ENCODE peak calls at places on chromosomes 12 and 14, in nine cellular contexts. L is osteoblast, F is PC-3, Z is transverse colon, E is right atrium auricular region, N is fibroblast of lung, U is lower lobe of right lung, O is psoas muscle, H is left lung. Q is an unnamed sample.

GRCh38 chr12:124545508-124546418 is 21.6 kb downstream of the NCOR2 start:
- DNase-seq in Z (peak), L (peak), N (peak), E (no peak), O (no peak), F (no peak), H (no peak), U (peak), Q (no peak)

GRCh38 chr12:9319842-9320173 is 111.6 kb upstream of the PZP start:
- DNase-seq in N (no peak), U (no peak), E (no peak), O (no peak), H (no peak), Z (no peak), L (no peak), F (no peak), Q (no peak)

GRCh38 chr14:29821665-29822429 is 105.8 kb downstream of the PRKD1 start:
- DNase-seq in N (no peak), Z (no peak), F (peak), L (no peak), O (no peak), H (no peak), E (no peak), U (no peak), Q (no peak)

GRCh38 chr12:106552228-106552627 is 30.6 kb upstream of the RFX4 start:
- DNase-seq in L (no peak), U (no peak), F (no peak), H (no peak), O (no peak), N (no peak), Z (no peak), E (no peak), Q (no peak)

GRCh38 chr14:100054553-100055075 is 10.6 kb upstream of the EVL start:
- DNase-seq in H (no peak), O (no peak), L (no peak), N (no peak), U (no peak), Z (no peak), E (no peak), F (no peak), Q (no peak)

GRCh38 chr14:73180385-73180805 is 44.1 kb downstream of the PSEN1 start:
- DNase-seq in L (peak), N (peak), H (no peak), F (peak), O (no peak), E (no peak), Z (no peak), U (no peak), Q (no peak)

GRCh38 chr14:22886500-22887259 is 3.7 kb downstream of the REM2 start:
- DNase-seq in Z (peak), N (peak), L (peak), U (peak), O (peak), F (peak), E (peak), H (peak), Q (peak)

GRCh38 chr12:76083246-76083735 is 1.2 kb downstream of the NAP1L1 start:
- DNase-seq in U (peak), E (no peak), L (no peak), H (no peak), F (no peak), Z (no peak), N (no peak), O (no peak), Q (no peak)

GRCh38 chr14:37946819-37947218 is 260.9 kb upstream of the SSTR1 start:
- DNase-seq in F (no peak), Z (no peak), L (no peak), U (no peak), O (no peak), H (no peak), N (no peak), E (no peak), Q (no peak)

GRCh38 chr12:124321040-124321481 is 26.2 kb downstream of the RFLNA start:
- DNase-seq in E (peak), O (peak), L (peak), N (peak), Z (peak), U (peak), F (peak), H (peak), Q (no peak)

GRCh38 chr12:124386661-124387509 is 92.0 kb downstream of the RFLNA start:
- DNase-seq in N (no peak), H (no peak), L (peak), O (peak), E (no peak), F (peak), U (no peak), Z (no peak), Q (no peak)

GRCh38 chr12:123223241-123223668 is 9.7 kb downstream of the MPHOSPH9 start:
- DNase-seq in U (no peak), O (no peak), E (no peak), F (no peak), Z (peak), H (no peak), N (no peak), L (peak), Q (no peak)

GRCh38 chr14:53306267-53306721 is 153.2 kb upstream of the DDHD1 start:
- DNase-seq in Z (peak), E (no peak), L (peak), F (peak), O (peak), U (no peak), N (peak), H (peak), Q (no peak)

GRCh38 chr14:106694638-106695393 is 1168.4 kb downstream of the TMEM121 start:
- DNase-seq in O (no peak), U (peak), H (no peak), E (no peak), N (no peak), L (no peak), F (no peak), Z (peak), Q (no peak)

GRCh38 chr14:105019861-105020814 is 745 bp downstream of the CDCA4 start:
- DNase-seq in L (peak), F (no peak), N (peak), H (peak), O (peak), U (peak), E (no peak), Z (peak), Q (no peak)

GRCh38 chr12:54989829-54990228 is 5.3 kb upstream of the TESPA1 start:
- DNase-seq in O (no peak), F (no peak), E (no peak), L (no peak), N (no peak), Z (no peak), U (no peak), H (no peak), Q (no peak)

GRCh38 chr12:104459556-104459909 is 2.8 kb downstream of the CHST11 start:
- DNase-seq in F (no peak), E (no peak), N (no peak), Z (no peak), U (no peak), O (no peak), L (peak), H (no peak), Q (no peak)

GRCh38 chr14:23237772-23238594 is at the start of gene RNF212B:
- DNase-seq in F (peak), H (peak), U (peak), N (peak), L (peak), O (peak), E (peak), Z (peak), Q (peak)

GRCh38 chr12:22121224-22121623 is 75.2 kb downstream of the CMAS start:
- DNase-seq in N (no peak), U (no peak), E (no peak), Z (peak), O (no peak), H (no peak), F (peak), L (no peak), Q (no peak)

GRCh38 chr14:77258566-77258965 is 12.4 kb downstream of the NGB start:
- DNase-seq in O (no peak), N (no peak), H (no peak), F (no peak), E (no peak), U (peak), Z (no peak), L (peak), Q (no peak)

GRCh38 chr12:112049351-112049750 is 36.1 kb downstream of the ERP29 start:
- DNase-seq in O (no peak), H (no peak), U (no peak), L (no peak), Z (no peak), E (no peak), F (no peak), N (no peak), Q (no peak)

GRCh38 chr12:53798575-53798974 is 46.8 kb upstream of the CISTR start:
- DNase-seq in H (no peak), N (no peak), L (no peak), U (no peak), O (no peak), F (peak), Z (no peak), E (no peak), Q (no peak)

GRCh38 chr12:124451637-124452243 is 115.7 kb downstream of the NCOR2 start:
- DNase-seq in L (no peak), U (no peak), F (no peak), E (no peak), N (no peak), H (no peak), O (no peak), Z (no peak), Q (no peak)

DNA sequence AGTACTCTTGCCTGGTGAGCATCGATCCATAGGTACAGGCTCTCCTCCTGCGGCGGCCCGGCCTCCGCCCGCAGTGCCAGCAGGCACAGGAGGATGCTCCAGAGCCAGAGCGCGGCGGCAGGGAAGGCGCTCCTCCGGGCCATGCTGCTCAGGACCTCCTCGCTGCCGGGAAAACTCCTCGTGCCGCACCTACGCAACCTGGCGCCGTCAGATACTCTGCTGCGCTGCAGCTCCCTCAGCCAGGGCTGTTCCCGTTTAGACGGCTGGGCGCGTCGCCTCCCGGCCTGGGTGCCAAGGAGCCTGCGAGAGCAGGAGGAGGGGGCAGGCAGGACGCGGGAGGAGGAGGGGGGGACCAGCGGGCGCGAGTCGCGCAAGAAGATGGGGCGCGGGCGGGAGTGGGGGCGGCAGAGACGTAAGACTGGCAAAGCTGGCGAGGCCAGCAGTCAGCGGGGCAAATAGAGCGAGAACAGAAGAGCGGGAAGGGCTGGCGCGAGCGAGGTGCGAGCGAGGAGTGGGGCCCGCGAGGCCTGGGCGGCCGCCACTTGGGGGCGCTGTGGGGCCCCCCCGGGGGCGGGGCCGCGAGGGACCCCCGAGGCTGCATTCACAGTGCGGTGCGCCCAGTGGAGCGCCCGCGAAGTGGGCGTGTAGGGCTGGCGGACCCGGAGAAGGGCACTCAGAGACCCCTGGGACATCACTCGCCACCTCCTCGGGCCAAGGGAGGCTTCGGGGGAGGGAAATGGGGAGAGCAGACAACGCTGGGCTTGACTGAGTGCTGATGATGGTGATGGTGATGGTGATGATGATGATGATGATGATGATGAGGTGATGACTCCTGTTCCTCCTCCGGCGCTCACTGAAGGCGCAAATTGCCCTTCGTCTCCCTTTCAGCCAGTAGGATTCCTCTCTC is at the start of gene WIF1:
- DNase-seq in N (peak), E (no peak), Z (peak), L (peak), F (peak), U (peak), O (peak), H (peak), Q (no peak)
- TF ChIP-seq CTCF in N (no peak), E (no peak), Z (no peak), L (peak), F (peak), U (peak), O (no peak), H (no peak), Q (no peak)

GRCh38 chr12:114414031-114414865 is 8.3 kb upstream of the TBX5 start:
- DNase-seq in O (no peak), U (no peak), F (no peak), L (peak), N (no peak), H (no peak), E (no peak), Z (no peak), Q (no peak)
- H3K4me3 ChIP-seq in O (no peak), U (peak), F (no peak), L (no peak), N (peak), H (no peak), E (peak), Z (no peak), Q (no peak)

DNA sequence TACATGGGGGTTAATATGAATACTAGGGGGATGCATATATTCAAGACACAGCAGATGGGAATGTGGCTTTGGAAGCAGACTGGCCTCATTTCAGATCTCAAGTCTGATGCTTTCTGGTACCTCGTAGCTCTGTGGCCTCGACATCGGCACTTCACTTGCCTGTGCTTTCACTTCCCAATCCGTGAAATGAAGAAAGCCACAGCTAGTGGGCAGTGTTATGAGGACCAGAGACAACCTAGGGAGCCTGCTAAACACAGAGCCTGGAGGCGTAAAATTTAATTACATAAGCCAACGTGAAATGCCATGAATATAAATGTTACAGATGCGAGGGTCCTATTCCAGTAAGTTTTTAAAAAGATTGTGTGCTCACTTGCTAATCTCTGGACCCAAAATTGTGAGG is 286.0 kb downstream of the TMEM132D start:
- DNase-seq in L (no peak), Z (no peak), F (no peak), N (no peak), U (no peak), O (no peak), H (no peak), E (no peak), Q (no peak)
- H3K27ac ChIP-seq in L (no peak), Z (no peak), F (no peak), N (no peak), U (no peak), O (no peak), H (no peak), E (no peak), Q (no peak)

GRCh38 chr14:93206793-93207467 is at the start of the genes GON7 and UBR7:
- DNase-seq in U (peak), N (peak), F (peak), O (peak), L (peak), Z (peak), H (peak), E (peak), Q (peak)

GRCh38 chr14:93212432-93212831 is 5.4 kb downstream of the UBR7 start:
- DNase-seq in F (no peak), Z (no peak), O (no peak), H (no peak), E (no peak), L (no peak), N (no peak), U (no peak), Q (no peak)

GRCh38 chr14:93207468-93208308 is 632 bp downstream of the UBR7 start:
- DNase-seq in F (peak), N (peak), O (no peak), E (no peak), L (peak), H (no peak), Z (no peak), U (no peak), Q (no peak)
- TF ChIP-seq CTCF in F (peak), N (peak), O (no peak), E (no peak), L (peak), H (peak), Z (no peak), U (peak), Q (no peak)

GRCh38 chr12:116455540-116456306 is 103.5 kb upstream of the MAP1LC3B2 start:
- DNase-seq in O (peak), Z (peak), E (peak), L (peak), N (peak), U (no peak), H (peak), F (peak), Q (peak)
- H3K4me3 ChIP-seq in O (no peak), Z (no peak), E (no peak), L (peak), N (no peak), U (no peak), H (no peak), F (peak), Q (peak)

GRCh38 chr12:52198454-52199215 is 6.8 kb upstream of the KRT80 start:
- DNase-seq in Z (no peak), H (peak), L (peak), U (peak), F (no peak), E (no peak), N (no peak), O (no peak), Q (no peak)
- H3K27ac ChIP-seq in Z (no peak), H (peak), L (peak), U (peak), F (no peak), E (peak), N (no peak), O (no peak), Q (peak)

GRCh38 chr14:54782803-54783659 is 119.6 kb downstream of the GCH1 start:
- DNase-seq in H (peak), U (peak), O (no peak), E (no peak), L (no peak), N (no peak), F (no peak), Z (peak), Q (peak)
- TF ChIP-seq CTCF in H (no peak), U (peak), O (no peak), E (no peak), L (peak), N (no peak), F (peak), Z (no peak), Q (no peak)

DNA sequence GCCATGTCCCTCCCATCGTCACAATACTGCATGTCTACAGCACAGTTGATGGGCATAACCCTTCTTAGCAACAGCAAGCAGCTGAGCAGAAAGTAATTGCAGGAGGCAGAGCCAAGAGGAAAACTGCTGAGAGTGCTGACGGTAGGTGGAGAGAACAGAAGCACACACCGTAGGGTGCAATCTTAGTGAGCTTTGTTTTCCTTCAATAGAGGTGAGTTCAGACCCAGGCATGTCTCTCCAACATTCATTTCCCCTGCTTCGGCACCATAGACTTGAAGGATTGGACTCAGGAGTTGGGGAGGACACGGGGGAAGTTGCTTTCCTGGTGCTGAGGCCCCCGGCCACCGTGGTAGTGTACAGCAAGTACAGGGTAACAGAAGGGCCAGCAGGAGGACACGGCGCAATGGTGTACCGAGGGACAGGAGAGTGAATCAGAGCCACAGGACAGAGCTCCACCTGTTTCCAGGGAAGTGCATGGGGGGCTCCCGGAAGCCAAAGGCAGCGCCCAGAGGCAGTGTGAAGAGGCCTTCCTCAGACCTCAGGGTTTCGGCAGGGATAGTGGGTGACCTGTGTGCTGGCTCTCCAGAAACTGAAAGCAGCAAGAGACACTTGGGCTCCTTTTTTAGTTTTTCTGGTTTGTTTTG is 36.3 kb upstream of the SINHCAF start:
- DNase-seq in H (no peak), L (peak), E (no peak), U (no peak), O (no peak), Z (peak), F (no peak), N (no peak), Q (no peak)
- H3K4me3 ChIP-seq in H (no peak), L (peak), E (no peak), U (no peak), O (no peak), Z (no peak), F (no peak), N (no peak), Q (no peak)

DNA sequence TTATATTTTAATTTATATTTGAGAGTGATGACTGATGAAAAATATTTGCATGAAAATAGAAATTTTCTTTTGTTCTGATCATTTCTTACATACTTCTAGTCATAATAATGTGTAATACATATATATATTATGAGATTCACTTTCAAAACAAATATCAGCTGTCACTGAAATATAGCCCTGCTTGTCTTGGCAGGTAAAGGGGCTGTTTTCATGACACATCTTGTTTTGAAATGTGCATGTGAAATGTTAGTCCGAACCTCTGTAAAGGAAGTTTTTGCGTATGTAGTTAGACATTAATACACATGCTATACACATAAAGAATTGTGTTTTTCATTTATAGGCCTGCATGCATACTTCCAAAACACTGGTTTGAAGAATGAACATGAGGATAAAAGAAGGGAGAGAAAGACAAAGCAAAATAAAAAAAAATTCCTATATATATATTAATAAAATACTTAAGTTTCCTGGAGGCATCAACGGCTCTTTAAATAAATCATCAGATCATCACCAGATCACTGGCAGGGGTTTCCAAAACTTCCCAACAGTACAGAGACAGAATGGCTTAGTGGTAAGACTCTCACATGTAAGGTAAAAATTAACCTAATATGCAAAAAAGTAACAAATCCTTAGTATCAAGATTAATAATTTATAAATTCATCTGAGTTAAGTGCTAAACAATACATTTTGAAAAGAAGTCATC is 60.0 kb downstream of the SEL1L start:
- DNase-seq in E (no peak), O (no peak), N (no peak), U (no peak), Z (no peak), F (no peak), L (no peak), H (no peak), Q (no peak)
- H3K27ac ChIP-seq in E (no peak), O (no peak), N (no peak), U (no peak), Z (no peak), F (no peak), L (no peak), H (no peak), Q (no peak)

DNA sequence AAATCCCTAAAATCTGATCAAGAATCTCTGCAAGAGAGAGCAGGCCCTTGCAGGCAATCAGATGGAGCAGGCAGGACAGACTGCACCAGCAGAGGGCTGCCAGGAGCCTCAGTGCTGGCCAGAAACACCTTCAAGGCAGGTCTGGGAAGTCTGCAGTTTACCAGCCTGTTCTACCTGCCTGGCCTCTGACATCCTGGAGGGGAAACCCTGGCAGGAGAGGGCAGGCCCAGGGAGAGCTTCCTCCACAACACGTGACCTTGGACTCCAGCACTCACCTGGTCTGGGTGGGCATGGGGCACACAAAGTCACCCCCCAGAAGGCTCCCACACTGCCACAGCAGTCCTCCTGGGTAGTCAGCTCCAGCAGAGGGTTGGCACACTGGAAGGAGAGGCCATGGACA is 56.0 kb downstream of the ISCA2 start:
- DNase-seq in E (no peak), Z (no peak), H (no peak), N (no peak), L (peak), O (no peak), U (no peak), F (peak), Q (no peak)
- TF ChIP-seq CTCF in E (no peak), Z (no peak), H (no peak), N (peak), L (peak), O (no peak), U (peak), F (peak), Q (no peak)

Q was measured in coronary artery.